ENCODE peak calls at places on chromosomes 3 and 15, in seven cellular contexts. F, N, R, G, C, E and M are unnamed samples.

GRCh38 chr15:48473667-48474066 is 142.4 kb downstream of the DUT start:
- DNase-seq in N (no peak), R (no peak), C (no peak), F (no peak), E (no peak), G (no peak), M (no peak)

GRCh38 chr15:80180986-80181385 is 28.2 kb downstream of the FAH start:
- DNase-seq in R (no peak), G (no peak), N (no peak), C (no peak), E (no peak), F (no peak), M (no peak)

GRCh38 chr3:50297384-50297775 is 1.8 kb downstream of the HYAL3 start:
- DNase-seq in E (no peak), G (no peak), C (no peak), R (no peak), F (no peak), N (no peak), M (no peak)

GRCh38 chr15:96410175-96411055 is 79.9 kb downstream of the NR2F2 start:
- DNase-seq in G (no peak), R (peak; percentile 61), E (no peak), F (no peak), C (no peak), N (no peak), M (no peak)

GRCh38 chr15:44265757-44266156 is 22.8 kb upstream of the GOLM2 start:
- DNase-seq in N (no peak), F (no peak), E (no peak), C (no peak), G (no peak), R (no peak), M (no peak)

GRCh38 chr3:197476126-197476525 is 79.6 kb downstream of the BDH1 start:
- DNase-seq in C (no peak), N (no peak), G (no peak), R (no peak), E (no peak), F (no peak), M (no peak)

GRCh38 chr3:183634707-183635106 is 716 bp upstream of the KLHL24 start:
- DNase-seq in E (no peak), R (no peak), C (no peak), F (no peak), G (no peak), N (no peak), M (no peak)

GRCh38 chr3:59425942-59426341 is 376.1 kb upstream of the CFAP20DC start:
- DNase-seq in F (no peak), G (no peak), C (no peak), N (no peak), R (no peak), E (no peak), M (no peak)

GRCh38 chr3:132448211-132448961 is 31.1 kb downstream of the DNAJC13 start:
- DNase-seq in G (no peak), N (no peak), F (no peak), R (no peak), C (peak; percentile 69), E (peak; percentile 16), M (no peak)

GRCh38 chr3:64063982-64064438 is 40.7 kb upstream of the PSMD6 start:
- DNase-seq in N (no peak), G (no peak), C (no peak), R (no peak), E (no peak), F (no peak), M (no peak)

GRCh38 chr15:55587321-55588069 is 650 bp downstream of the PYGO1 start:
- DNase-seq in G (peak; percentile 31), R (peak; percentile 70), E (no peak), F (no peak), C (peak; percentile 47), N (peak; percentile 75), M (peak; percentile 83)

GRCh38 chr3:12618426-12618825 is 45.5 kb downstream of the RAF1 start:
- DNase-seq in C (no peak), F (no peak), R (no peak), N (no peak), G (no peak), E (no peak), M (no peak)

GRCh38 chr3:21913791-21914190 is 162.8 kb upstream of the ZNF385D start:
- DNase-seq in G (no peak), N (no peak), E (no peak), C (peak; percentile 72), R (no peak), F (no peak), M (no peak)

GRCh38 chr3:58234516-58234931 is 3.1 kb upstream of the ABHD6 start:
- DNase-seq in N (peak; percentile 21), G (peak; percentile 52), E (no peak), R (no peak), F (no peak), C (peak; percentile 67), M (no peak)

GRCh38 chr15:48634934-48635333 is 10.6 kb downstream of the FBN1 start:
- DNase-seq in R (no peak), E (no peak), N (no peak), G (no peak), F (no peak), C (peak; percentile 76), M (no peak)

GRCh38 chr3:131083190-131083863 is 56.6 kb downstream of the NEK11 start:
- DNase-seq in C (no peak), N (no peak), G (no peak), E (no peak), R (no peak), F (no peak), M (peak; percentile 77)

GRCh38 chr15:70308011-70308761 is 210.5 kb upstream of the TLE3 start:
- DNase-seq in R (no peak), G (no peak), N (peak; percentile 38), E (peak; percentile 47), C (no peak), F (no peak), M (no peak)

GRCh38 chr3:123246846-123247245 is 45.1 kb downstream of the SEC22A start:
- DNase-seq in F (no peak), G (no peak), E (no peak), R (no peak), N (no peak), C (no peak), M (peak; percentile 15)

GRCh38 chr3:123385981-123386380 is 62.9 kb downstream of the ADCY5 start:
- DNase-seq in C (peak; percentile 31), G (no peak), R (no peak), E (no peak), N (no peak), F (no peak), M (no peak)

GRCh38 chr3:58469096-58469495 is 22.8 kb upstream of the KCTD6 start:
- DNase-seq in G (no peak), R (no peak), E (no peak), N (no peak), F (no peak), C (no peak), M (no peak)

GRCh38 chr3:156148946-156149348 is 28.6 kb downstream of the KCNAB1 start:
- DNase-seq in G (no peak), R (no peak), C (peak; percentile 19), N (no peak), E (no peak), F (no peak), M (no peak)

GRCh38 chr3:52234516-52235447 is 4.2 kb downstream of the TWF2 start:
- DNase-seq in C (no peak), E (no peak), R (no peak), N (no peak), F (no peak), G (no peak), M (no peak)

GRCh38 chr3:54866221-54866620 is 61.6 kb downstream of the LRTM1 start:
- DNase-seq in R (no peak), G (no peak), E (no peak), C (no peak), N (no peak), F (no peak), M (peak; percentile 22)

GRCh38 chr15:48785195-48785594 is 25.7 kb downstream of the CEP152 start:
- DNase-seq in N (no peak), E (no peak), G (no peak), R (no peak), C (no peak), F (no peak), M (no peak)

GRCh38 chr15:82875411-82876003 is 66.1 kb downstream of the WHAMM start:
- DNase-seq in F (no peak), R (no peak), G (no peak), N (no peak), C (peak; percentile 86), E (no peak), M (no peak)

GRCh38 chr3:2819571-2819970 is 290.6 kb downstream of the IL5RA start:
- DNase-seq in R (no peak), E (no peak), C (no peak), G (no peak), N (no peak), F (no peak), M (no peak)
- TF ChIP-seq USF2 in R (no peak), E (no peak), C (no peak), G (no peak), N (no peak), F (no peak), M (no peak)

GRCh38 chr3:32460031-32460749 is 42.5 kb downstream of the CMTM6 start:
- DNase-seq in E (no peak), R (peak; percentile 79), C (no peak), G (no peak), N (no peak), F (no peak), M (no peak)
- TF ChIP-seq USF2 in E (no peak), R (no peak), C (no peak), G (no peak), N (no peak), F (no peak), M (no peak)

GRCh38 chr3:53651927-53652326 is 157.5 kb downstream of the CACNA1D start:
- DNase-seq in G (no peak), E (no peak), F (no peak), N (no peak), C (no peak), R (no peak), M (no peak)
- TF ChIP-seq USF2 in G (no peak), E (no peak), F (no peak), N (no peak), C (no peak), R (no peak), M (no peak)

GRCh38 chr3:66404903-66405700 is 95.7 kb downstream of the LRIG1 start:
- DNase-seq in G (no peak), R (no peak), C (no peak), F (no peak), E (no peak), N (no peak), M (no peak)

GRCh38 chr3:66406841-66407240 is 94.0 kb downstream of the LRIG1 start:
- DNase-seq in F (no peak), R (no peak), E (no peak), G (no peak), C (no peak), N (no peak), M (no peak)

GRCh38 chr3:66406186-66406585 is 94.6 kb downstream of the LRIG1 start:
- DNase-seq in C (no peak), G (no peak), R (no peak), N (no peak), F (no peak), E (no peak), M (no peak)

GRCh38 chr3:66404246-66404645 is 96.6 kb downstream of the LRIG1 start:
- DNase-seq in C (no peak), R (no peak), E (no peak), F (no peak), G (no peak), N (no peak), M (no peak)

DNA sequence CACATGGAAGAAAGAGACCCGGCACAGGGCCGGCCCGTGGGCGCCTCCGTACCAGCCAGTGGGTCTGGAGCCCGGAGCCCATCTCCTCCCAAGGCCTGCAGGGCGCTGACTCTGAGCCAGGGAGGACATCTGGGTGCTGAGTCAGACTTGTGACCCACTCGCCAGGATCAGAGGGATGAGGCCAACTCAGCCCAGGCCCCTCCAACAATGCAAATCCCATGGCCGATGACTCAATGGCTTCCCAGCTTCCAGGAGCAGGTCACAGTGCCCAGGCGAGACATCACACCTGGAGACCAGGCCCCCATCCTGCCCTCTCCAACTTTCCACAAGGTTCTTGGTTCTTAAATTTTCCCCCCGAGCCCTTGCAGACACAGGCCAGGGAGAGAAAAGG is 95.1 kb downstream of the LRIG1 start:
- DNase-seq in G (no peak), C (peak; percentile 94), F (no peak), E (no peak), N (no peak), R (no peak), M (no peak)
- TF ChIP-seq USF2 in G (no peak), C (peak; percentile 14), F (no peak), E (no peak), N (no peak), R (no peak), M (no peak)